ENCODE peak calls at places on chromosome 7, in seven cellular contexts. K is NCI-H460, A is left colon, X is brain microvascular endothelial cell, C is AG09309, V is NT2/D1, W is RPMI8226. H is an unnamed sample.

GRCh38 chr7:94258418-94258817 is 136.3 kb upstream of the COL1A2 start:
- DNase-seq in K (no peak), A (no peak), X (no peak), C (no peak), V (no peak), W (no peak), H (no peak)

GRCh38 chr7:146591976-146592375 is 475.4 kb downstream of the CNTNAP2 start:
- DNase-seq in K (no peak), A (no peak), X (no peak), C (no peak), V (no peak), W (no peak), H (no peak)

GRCh38 chr7:73470208-73470607 is 36.6 kb downstream of the FZD9 start:
- DNase-seq in K (no peak), A (no peak), X (no peak), C (no peak), V (no peak), W (no peak), H (no peak)

GRCh38 chr7:127413962-127414361 is 21.5 kb upstream of the ZNF800 start:
- DNase-seq in K (no peak), A (no peak), X (no peak), C (no peak), V (no peak), W (peak; percentile 8), H (no peak)

GRCh38 chr7:159172314-159172892 is 27.7 kb upstream of the VIPR2 start:
- DNase-seq in K (no peak), A (no peak), X (no peak), C (no peak), V (no peak), W (no peak), H (no peak)

GRCh38 chr7:8434290-8435002 is 1.0 kb downstream of the NXPH1 start:
- DNase-seq in K (no peak), A (no peak), X (no peak), C (no peak), V (peak; percentile 56), W (no peak), H (no peak)

GRCh38 chr7:25669300-25669781 is 441.1 kb upstream of the NPVF start:
- DNase-seq in K (no peak), A (no peak), X (no peak), C (no peak), V (no peak), W (no peak), H (no peak)

GRCh38 chr7:95246935-95247370 is 77.4 kb downstream of the PON1 start:
- DNase-seq in K (peak; percentile 28), A (peak; percentile 47), X (peak; percentile 69), C (peak; percentile 37), V (peak; percentile 73), W (peak; percentile 78), H (peak; percentile 56)

GRCh38 chr7:2012981-2013380 is 219.8 kb downstream of the MAD1L1 start:
- DNase-seq in K (no peak), A (peak; percentile 23), X (peak; percentile 26), C (no peak), V (no peak), W (no peak), H (no peak)

GRCh38 chr7:107833619-107834230 is 30.7 kb upstream of the SLC26A3 start:
- DNase-seq in K (no peak), A (no peak), X (no peak), C (no peak), V (no peak), W (no peak), H (no peak)

GRCh38 chr7:107856806-107857540 is 34.0 kb upstream of the DLD start:
- DNase-seq in K (no peak), A (peak; percentile 60), X (no peak), C (no peak), V (no peak), W (peak; percentile 46), H (peak; percentile 83)

GRCh38 chr7:23333671-23334246 is 34.6 kb downstream of the MALSU1 start:
- DNase-seq in K (peak; percentile 59), A (no peak), X (peak; percentile 90), C (peak; percentile 95), V (no peak), W (no peak), H (no peak)

GRCh38 chr7:24926623-24927539 is 53.1 kb downstream of the OSBPL3 start:
- DNase-seq in K (no peak), A (no peak), X (peak; percentile 36), C (peak; percentile 56), V (no peak), W (no peak), H (no peak)

GRCh38 chr7:158561659-158562058 is 26.0 kb downstream of the PTPRN2 start:
- DNase-seq in K (no peak), A (no peak), X (no peak), C (no peak), V (no peak), W (no peak), H (no peak)

GRCh38 chr7:143205560-143206293 is 16.1 kb upstream of the TAS2R40 start:
- DNase-seq in K (no peak), A (peak; percentile 32), X (no peak), C (no peak), V (no peak), W (peak; percentile 91), H (no peak)

GRCh38 chr7:102426268-102427031 is 6.9 kb upstream of the ORAI2 start:
- DNase-seq in K (no peak), A (peak; percentile 69), X (no peak), C (no peak), V (no peak), W (peak; percentile 96), H (no peak)

GRCh38 chr7:12647364-12648219 is 39.8 kb upstream of the ARL4A start:
- DNase-seq in K (peak; percentile 55), A (no peak), X (peak; percentile 81), C (no peak), V (no peak), W (no peak), H (peak; percentile 33)

GRCh38 chr7:20306499-20306946 is 24.2 kb upstream of the ITGB8 start:
- DNase-seq in K (peak; percentile 92), A (no peak), X (peak; percentile 32), C (no peak), V (no peak), W (no peak), H (no peak)

GRCh38 chr7:94375167-94375566 is 19.5 kb upstream of the COL1A2 start:
- DNase-seq in K (peak; percentile 22), A (peak; percentile 72), X (peak; percentile 94), C (peak; percentile 96), V (peak; percentile 68), W (no peak), H (no peak)

GRCh38 chr7:47249361-47249760 is 332.6 kb downstream of the TNS3 start:
- DNase-seq in K (no peak), A (no peak), X (no peak), C (no peak), V (no peak), W (no peak), H (no peak)

GRCh38 chr7:7719235-7719634 is 828 bp upstream of the RPA3 start:
- DNase-seq in K (peak; percentile 32), A (no peak), X (peak; percentile 79), C (peak; percentile 83), V (no peak), W (peak; percentile 71), H (no peak)

GRCh38 chr7:135501402-135501801 is 8.5 kb downstream of the CNOT4 start:
- DNase-seq in K (no peak), A (no peak), X (no peak), C (no peak), V (no peak), W (no peak), H (no peak)